ENCODE peak calls at places on chromosomes 7 and 10, in nine cellular contexts. One of them, this sample, is unnamed.

GRCh38 chr7:68691261-68692216 is 906.7 kb upstream of the AUTS2 start:
- DNase-seq in left ventricle myocardium inferior: no peak
- DNase-seq in NCI-H1048: no peak
- DNase-seq in AG10803: peak; percentile 95
- DNase-seq in OCI-LY7: no peak
- DNase-seq in GM19239: no peak
- DNase-seq in T-helper 9 cell: no peak
- DNase-seq in astrocyte: peak; percentile 96
- DNase-seq in NCI-H2107: no peak
- DNase-seq in this sample: peak; percentile 92

GRCh38 chr10:74289956-74290355 is 138.9 kb downstream of the ADK start:
- DNase-seq in GM19239: no peak
- DNase-seq in left ventricle myocardium inferior: no peak
- DNase-seq in AG10803: peak; percentile 37
- DNase-seq in NCI-H2107: no peak
- DNase-seq in NCI-H1048: no peak
- DNase-seq in OCI-LY7: no peak
- DNase-seq in astrocyte: peak; percentile 21
- DNase-seq in T-helper 9 cell: no peak
- DNase-seq in this sample: peak; percentile 31

GRCh38 chr7:67738958-67739357 is 742.3 kb downstream of the TYW1 start:
- DNase-seq in OCI-LY7: no peak
- DNase-seq in AG10803: peak; percentile 89
- DNase-seq in GM19239: no peak
- DNase-seq in NCI-H1048: no peak
- DNase-seq in NCI-H2107: no peak
- DNase-seq in astrocyte: no peak
- DNase-seq in T-helper 9 cell: no peak
- DNase-seq in left ventricle myocardium inferior: no peak
- DNase-seq in this sample: peak; percentile 84

GRCh38 chr10:124290095-124290795 is 128.5 kb downstream of the OAT start:
- DNase-seq in T-helper 9 cell: no peak
- DNase-seq in astrocyte: peak; percentile 60
- DNase-seq in NCI-H1048: no peak
- DNase-seq in AG10803: peak; percentile 6
- DNase-seq in left ventricle myocardium inferior: peak; percentile 27
- DNase-seq in OCI-LY7: no peak
- DNase-seq in NCI-H2107: no peak
- DNase-seq in GM19239: peak; percentile 28
- DNase-seq in this sample: peak; percentile 13

GRCh38 chr7:56287429-56288138 is 171.4 kb upstream of the NUPR2 start:
- DNase-seq in OCI-LY7: no peak
- DNase-seq in NCI-H2107: no peak
- DNase-seq in T-helper 9 cell: no peak
- DNase-seq in left ventricle myocardium inferior: peak; percentile 19
- DNase-seq in GM19239: no peak
- DNase-seq in astrocyte: no peak
- DNase-seq in NCI-H1048: peak; percentile 47
- DNase-seq in AG10803: no peak
- DNase-seq in this sample: no peak

GRCh38 chr7:34840176-34840785 is 182.3 kb downstream of the NPSR1 start:
- DNase-seq in NCI-H2107: no peak
- DNase-seq in GM19239: no peak
- DNase-seq in NCI-H1048: no peak
- DNase-seq in T-helper 9 cell: no peak
- DNase-seq in astrocyte: no peak
- DNase-seq in AG10803: no peak
- DNase-seq in OCI-LY7: no peak
- DNase-seq in left ventricle myocardium inferior: no peak
- DNase-seq in this sample: no peak

GRCh38 chr10:76984559-76985443 is 652.8 kb downstream of the KCNMA1 start:
- DNase-seq in GM19239: peak; percentile 33
- DNase-seq in left ventricle myocardium inferior: peak; percentile 45
- DNase-seq in astrocyte: peak; percentile 49
- DNase-seq in NCI-H2107: peak; percentile 42
- DNase-seq in OCI-LY7: peak; percentile 72
- DNase-seq in T-helper 9 cell: peak; percentile 52
- DNase-seq in AG10803: peak; percentile 71
- DNase-seq in NCI-H1048: peak; percentile 29
- DNase-seq in this sample: peak; percentile 73

GRCh38 chr7:135597926-135598305 is 40.2 kb downstream of the NUP205 start:
- DNase-seq in OCI-LY7: no peak
- DNase-seq in left ventricle myocardium inferior: no peak
- DNase-seq in GM19239: no peak
- DNase-seq in NCI-H1048: no peak
- DNase-seq in AG10803: no peak
- DNase-seq in NCI-H2107: no peak
- DNase-seq in astrocyte: peak; percentile 4
- DNase-seq in T-helper 9 cell: no peak
- DNase-seq in this sample: peak; percentile 16

GRCh38 chr7:50315739-50316671 is 11.5 kb downstream of the IKZF1 start:
- DNase-seq in GM19239: no peak
- DNase-seq in OCI-LY7: peak; percentile 57
- DNase-seq in left ventricle myocardium inferior: no peak
- DNase-seq in NCI-H2107: no peak
- DNase-seq in NCI-H1048: no peak
- DNase-seq in astrocyte: no peak
- DNase-seq in AG10803: no peak
- DNase-seq in T-helper 9 cell: no peak
- DNase-seq in this sample: no peak

GRCh38 chr7:117012284-117013174 is 59.2 kb downstream of the ST7 start:
- DNase-seq in left ventricle myocardium inferior: no peak
- DNase-seq in astrocyte: no peak
- DNase-seq in GM19239: no peak
- DNase-seq in NCI-H1048: no peak
- DNase-seq in AG10803: peak; percentile 39
- DNase-seq in NCI-H2107: peak; percentile 11
- DNase-seq in OCI-LY7: peak; percentile 9
- DNase-seq in T-helper 9 cell: no peak
- DNase-seq in this sample: peak; percentile 59

GRCh38 chr7:326845-327304 is 36.9 kb downstream of the FOXL3 start:
- DNase-seq in T-helper 9 cell: no peak
- DNase-seq in NCI-H1048: no peak
- DNase-seq in GM19239: no peak
- DNase-seq in OCI-LY7: no peak
- DNase-seq in AG10803: no peak
- DNase-seq in left ventricle myocardium inferior: no peak
- DNase-seq in NCI-H2107: no peak
- DNase-seq in astrocyte: no peak
- DNase-seq in this sample: no peak

GRCh38 chr7:37590824-37591223 is 92.7 kb upstream of the GPR141 start:
- DNase-seq in AG10803: no peak
- DNase-seq in GM19239: no peak
- DNase-seq in astrocyte: no peak
- DNase-seq in NCI-H2107: no peak
- DNase-seq in OCI-LY7: no peak
- DNase-seq in left ventricle myocardium inferior: no peak
- DNase-seq in T-helper 9 cell: no peak
- DNase-seq in NCI-H1048: no peak
- DNase-seq in this sample: no peak

GRCh38 chr10:103553743-103554487 is 60.4 kb downstream of the NEURL1 start:
- DNase-seq in OCI-LY7: no peak
- DNase-seq in NCI-H1048: no peak
- DNase-seq in left ventricle myocardium inferior: no peak
- DNase-seq in NCI-H2107: no peak
- DNase-seq in astrocyte: no peak
- DNase-seq in AG10803: no peak
- DNase-seq in T-helper 9 cell: no peak
- DNase-seq in GM19239: no peak
- DNase-seq in this sample: no peak

GRCh38 chr10:98748298-98748697 is 301.6 kb upstream of the HPS1 start:
- DNase-seq in T-helper 9 cell: no peak
- DNase-seq in AG10803: peak; percentile 34
- DNase-seq in left ventricle myocardium inferior: no peak
- DNase-seq in GM19239: no peak
- DNase-seq in OCI-LY7: peak; percentile 28
- DNase-seq in NCI-H2107: no peak
- DNase-seq in astrocyte: no peak
- DNase-seq in NCI-H1048: peak; percentile 7
- DNase-seq in this sample: peak; percentile 55

GRCh38 chr7:137847418-137848050 is 760 bp upstream of the DGKI start:
- DNase-seq in NCI-H2107: no peak
- DNase-seq in GM19239: peak; percentile 21
- DNase-seq in NCI-H1048: no peak
- DNase-seq in OCI-LY7: no peak
- DNase-seq in left ventricle myocardium inferior: no peak
- DNase-seq in astrocyte: no peak
- DNase-seq in AG10803: no peak
- DNase-seq in T-helper 9 cell: no peak
- DNase-seq in this sample: peak; percentile 44

GRCh38 chr10:20855398-20856038 is 41.6 kb downstream of the NEBL start:
- DNase-seq in GM19239: no peak
- DNase-seq in T-helper 9 cell: no peak
- DNase-seq in OCI-LY7: peak; percentile 21
- DNase-seq in left ventricle myocardium inferior: no peak
- DNase-seq in NCI-H2107: no peak
- DNase-seq in AG10803: peak; percentile 41
- DNase-seq in NCI-H1048: no peak
- DNase-seq in astrocyte: peak; percentile 8
- DNase-seq in this sample: peak; percentile 60

GRCh38 chr7:41940760-41941343 is 238.0 kb upstream of the INHBA start:
- DNase-seq in T-helper 9 cell: peak; percentile 25
- DNase-seq in GM19239: peak; percentile 57
- DNase-seq in left ventricle myocardium inferior: peak; percentile 53
- DNase-seq in astrocyte: peak; percentile 47
- DNase-seq in OCI-LY7: peak; percentile 62
- DNase-seq in NCI-H1048: no peak
- DNase-seq in AG10803: peak; percentile 75
- DNase-seq in NCI-H2107: peak; percentile 58
- DNase-seq in this sample: peak; percentile 84

GRCh38 chr7:17680943-17681351 is 259.3 kb downstream of the SNX13 start:
- DNase-seq in T-helper 9 cell: no peak
- DNase-seq in NCI-H1048: no peak
- DNase-seq in astrocyte: no peak
- DNase-seq in OCI-LY7: peak; percentile 25
- DNase-seq in AG10803: peak; percentile 61
- DNase-seq in left ventricle myocardium inferior: no peak
- DNase-seq in GM19239: no peak
- DNase-seq in NCI-H2107: no peak
- DNase-seq in this sample: peak; percentile 70

GRCh38 chr10:22810643-22811254 is 96.4 kb upstream of the PIP4K2A start:
- DNase-seq in T-helper 9 cell: no peak
- DNase-seq in astrocyte: no peak
- DNase-seq in GM19239: no peak
- DNase-seq in NCI-H2107: no peak
- DNase-seq in OCI-LY7: no peak
- DNase-seq in AG10803: no peak
- DNase-seq in NCI-H1048: no peak
- DNase-seq in left ventricle myocardium inferior: no peak
- DNase-seq in this sample: no peak

GRCh38 chr10:62684911-62685310 is 119.6 kb upstream of the ADO start:
- DNase-seq in OCI-LY7: no peak
- DNase-seq in T-helper 9 cell: no peak
- DNase-seq in AG10803: no peak
- DNase-seq in left ventricle myocardium inferior: no peak
- DNase-seq in GM19239: no peak
- DNase-seq in NCI-H1048: no peak
- DNase-seq in NCI-H2107: no peak
- DNase-seq in astrocyte: no peak
- DNase-seq in this sample: no peak

GRCh38 chr7:132751282-132751647 is 175.0 kb upstream of the PLXNA4 start:
- DNase-seq in left ventricle myocardium inferior: no peak
- DNase-seq in AG10803: no peak
- DNase-seq in GM19239: no peak
- DNase-seq in NCI-H2107: no peak
- DNase-seq in T-helper 9 cell: no peak
- DNase-seq in OCI-LY7: no peak
- DNase-seq in NCI-H1048: no peak
- DNase-seq in astrocyte: no peak
- DNase-seq in this sample: no peak

GRCh38 chr7:48548667-48549066 is 375.7 kb upstream of the CDC14C start:
- DNase-seq in left ventricle myocardium inferior: no peak
- DNase-seq in GM19239: no peak
- DNase-seq in T-helper 9 cell: no peak
- DNase-seq in NCI-H1048: no peak
- DNase-seq in AG10803: no peak
- DNase-seq in astrocyte: no peak
- DNase-seq in NCI-H2107: no peak
- DNase-seq in OCI-LY7: no peak
- DNase-seq in this sample: no peak

GRCh38 chr7:114979388-114979787 is 57.5 kb downstream of the MDFIC start:
- DNase-seq in NCI-H1048: no peak
- DNase-seq in OCI-LY7: no peak
- DNase-seq in NCI-H2107: no peak
- DNase-seq in left ventricle myocardium inferior: peak; percentile 37
- DNase-seq in astrocyte: peak; percentile 86
- DNase-seq in T-helper 9 cell: no peak
- DNase-seq in GM19239: no peak
- DNase-seq in AG10803: peak; percentile 21
- DNase-seq in this sample: peak; percentile 58

GRCh38 chr7:74032191-74032490 is 4.2 kb downstream of the ELN start:
- DNase-seq in astrocyte: peak; percentile 87
- DNase-seq in AG10803: peak; percentile 92
- DNase-seq in T-helper 9 cell: no peak
- DNase-seq in left ventricle myocardium inferior: peak; percentile 50
- DNase-seq in GM19239: no peak
- DNase-seq in NCI-H1048: no peak
- DNase-seq in NCI-H2107: no peak
- DNase-seq in OCI-LY7: no peak
- DNase-seq in this sample: peak; percentile 80

GRCh38 chr7:131225619-131226101 is 102.0 kb upstream of the MKLN1 start:
- DNase-seq in astrocyte: peak; percentile 51
- DNase-seq in left ventricle myocardium inferior: peak; percentile 25
- DNase-seq in AG10803: peak; percentile 56
- DNase-seq in NCI-H2107: no peak
- DNase-seq in GM19239: no peak
- DNase-seq in NCI-H1048: no peak
- DNase-seq in OCI-LY7: no peak
- DNase-seq in T-helper 9 cell: no peak
- DNase-seq in this sample: peak; percentile 41

GRCh38 chr7:20191044-20191867 is 25.9 kb downstream of the MACC1 start:
- DNase-seq in left ventricle myocardium inferior: no peak
- DNase-seq in GM19239: no peak
- DNase-seq in NCI-H1048: no peak
- DNase-seq in NCI-H2107: no peak
- DNase-seq in OCI-LY7: peak; percentile 82
- DNase-seq in astrocyte: no peak
- DNase-seq in T-helper 9 cell: no peak
- DNase-seq in AG10803: no peak
- DNase-seq in this sample: no peak

This sample was measured in fibroblast of mammary gland.